ENCODE peak calls at places on chromosomes 6 and 20, in four cellular contexts. V, M, I and K are unnamed samples.

GRCh38 chr6:4707011-4707410 is 69.2 kb upstream of the CDYL start:
- DNase-seq in V (no peak), M (no peak), I (no peak), K (no peak)

GRCh38 chr6:54681987-54682386 is 164.6 kb upstream of the FAM83B start:
- DNase-seq in V (no peak), M (no peak), I (no peak), K (peak; percentile 65)

GRCh38 chr6:165970001-165970400 is 197.7 kb downstream of the TBXT start:
- DNase-seq in V (no peak), M (no peak), I (no peak), K (no peak)

GRCh38 chr6:152696543-152696942 is 1.2 kb upstream of the MYCT1 start:
- DNase-seq in V (no peak), M (no peak), I (no peak), K (peak; percentile 84)

GRCh38 chr20:32157611-32158010 is 48.1 kb downstream of the TM9SF4 start:
- DNase-seq in V (no peak), M (no peak), I (no peak), K (no peak)

GRCh38 chr6:142927274-142927586 is 17.7 kb downstream of the HIVEP2 start:
- DNase-seq in V (no peak), M (no peak), I (no peak), K (no peak)

GRCh38 chr6:83824388-83824801 is 28.8 kb upstream of the RIPPLY2 start:
- DNase-seq in V (no peak), M (no peak), I (no peak), K (peak; percentile 56)

GRCh38 chr6:133591330-133591729 is 297.6 kb upstream of the TCF21 start:
- DNase-seq in V (no peak), M (no peak), I (no peak), K (no peak)

DNA sequence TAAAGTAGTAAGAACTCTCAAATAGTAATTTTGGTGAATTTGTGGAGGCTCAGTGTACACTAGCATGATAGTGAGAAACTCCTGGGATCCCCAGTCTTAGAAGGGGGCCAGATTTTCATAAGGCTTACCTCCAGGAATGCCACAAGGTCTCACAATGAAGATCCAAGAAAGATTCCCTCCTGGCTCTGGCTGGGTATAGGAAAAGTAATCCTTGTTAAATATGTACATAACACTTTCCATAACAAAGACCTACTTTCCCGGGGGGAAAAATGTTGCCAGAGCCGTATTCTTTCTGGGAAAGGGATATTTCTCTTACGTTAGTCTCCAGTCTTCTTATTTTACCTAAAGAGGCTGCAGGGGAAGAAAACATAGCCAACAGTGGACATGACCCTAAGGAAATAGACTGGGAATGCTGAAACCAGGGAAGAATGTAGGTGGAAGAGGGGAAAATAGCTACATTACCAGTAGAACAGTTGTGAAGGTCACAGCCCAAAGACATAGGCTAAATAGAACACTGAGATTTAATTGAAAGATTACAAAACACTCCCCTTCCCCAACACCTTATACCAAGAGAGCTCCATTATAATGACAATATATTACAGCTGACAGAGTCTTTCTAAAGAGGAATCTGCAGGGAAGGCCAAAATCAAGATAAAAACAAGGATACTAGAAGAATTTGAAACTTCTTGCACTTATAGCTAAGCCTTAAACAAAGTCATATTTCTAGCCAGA is 34.9 kb upstream of the ISM1 start:
- DNase-seq in V (no peak), M (no peak), I (no peak), K (no peak)
- H3K4me3 ChIP-seq in V (no peak overlapping the region), M (no peak overlapping the region), I (no peak overlapping the region), K (no peak overlapping the region)

GRCh38 chr20:911882-912600 is 4.1 kb downstream of the ANGPT4 start:
- DNase-seq in V (no peak), M (no peak), I (no peak), K (no peak)
- TF ChIP-seq CTCF in V (no peak), M (no peak), I (no peak), K (no peak)

DNA sequence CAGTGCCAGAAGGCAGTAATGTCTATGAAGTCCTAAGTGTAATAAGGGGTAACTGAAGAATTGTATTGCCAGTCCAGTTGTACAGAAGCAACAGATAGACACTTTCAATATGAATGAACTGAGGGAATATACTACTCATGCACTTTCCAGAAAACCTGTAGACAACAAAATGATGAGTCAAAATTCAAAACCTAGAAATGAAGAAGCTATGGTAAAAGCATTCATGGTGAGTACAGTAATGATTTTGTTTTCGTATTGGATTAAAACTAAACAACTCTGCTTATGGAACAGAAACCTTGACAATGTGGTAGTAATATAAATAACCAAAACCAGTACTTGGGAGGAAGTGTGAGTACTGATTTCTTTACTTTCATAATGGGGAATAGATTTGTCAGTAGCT is 35.0 kb downstream of the ARMC2 start:
- DNase-seq in V (no peak), M (no peak), I (no peak), K (no peak)
- H3K4me3 ChIP-seq in V (no peak overlapping the region), M (no peak overlapping the region), I (no peak overlapping the region), K (no peak overlapping the region)

GRCh38 chr20:23049201-23049932 is at the start of gene THBD:
- DNase-seq in V (peak; percentile 51), M (peak; percentile 73), I (peak; percentile 88), K (peak; percentile 44)

GRCh38 chr20:23049933-23050838 is 714 bp upstream of the THBD start:
- DNase-seq in V (no peak), M (no peak), I (peak; percentile 62), K (peak; percentile 19)

GRCh38 chr20:23048283-23049200 is 930 bp downstream of the THBD start:
- DNase-seq in V (peak; percentile 22), M (peak; percentile 37), I (peak; percentile 50), K (no peak)

GRCh38 chr20:23052904-23053303 is 3.4 kb upstream of the THBD start:
- DNase-seq in V (no peak), M (no peak), I (no peak), K (no peak)

DNA sequence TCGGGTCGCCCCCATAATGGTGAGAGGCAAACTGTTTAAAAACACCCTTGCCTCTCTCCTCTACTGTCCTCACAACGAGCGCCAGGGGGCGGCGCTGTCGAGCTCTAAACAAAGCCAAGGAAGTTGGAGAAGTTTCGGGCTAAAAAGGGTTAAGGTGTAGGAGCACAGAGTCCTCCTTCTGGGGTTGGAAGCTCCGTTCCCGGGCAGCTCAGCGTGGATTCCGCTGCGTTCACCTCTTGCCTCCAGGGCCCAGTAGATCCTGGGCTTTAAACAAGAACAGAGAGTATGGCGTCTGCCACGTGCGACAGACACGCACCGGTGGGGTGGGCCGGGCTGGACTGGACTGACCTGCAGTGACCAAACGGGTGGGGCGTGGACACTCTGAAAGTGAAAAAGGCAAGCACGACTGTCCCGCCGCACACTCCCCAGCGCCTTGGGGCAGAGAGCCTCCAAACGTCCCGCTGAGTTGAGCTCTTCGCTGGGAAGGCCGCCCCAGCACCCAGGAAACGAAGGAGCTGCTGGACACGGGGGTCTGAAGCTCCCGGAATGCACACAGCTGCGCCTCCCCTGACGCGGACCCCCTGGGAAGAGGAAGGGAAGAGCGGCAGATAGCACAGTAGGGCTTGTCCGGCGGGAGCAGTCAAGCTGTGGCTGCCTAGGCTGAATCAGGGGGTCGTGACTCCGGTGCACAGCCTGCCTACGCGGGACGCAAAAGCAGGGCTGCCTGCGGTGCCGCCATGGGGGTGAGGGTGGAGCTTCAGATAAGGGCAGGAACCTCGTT is 1.6 kb upstream of the THBD start:
- DNase-seq in V (peak; percentile 51), M (peak; percentile 81), I (peak; percentile 90), K (peak; percentile 89)
- TF ChIP-seq CTCF in V (peak; percentile 52), M (peak; percentile 80), I (peak; percentile 87), K (peak; percentile 92)

DNA sequence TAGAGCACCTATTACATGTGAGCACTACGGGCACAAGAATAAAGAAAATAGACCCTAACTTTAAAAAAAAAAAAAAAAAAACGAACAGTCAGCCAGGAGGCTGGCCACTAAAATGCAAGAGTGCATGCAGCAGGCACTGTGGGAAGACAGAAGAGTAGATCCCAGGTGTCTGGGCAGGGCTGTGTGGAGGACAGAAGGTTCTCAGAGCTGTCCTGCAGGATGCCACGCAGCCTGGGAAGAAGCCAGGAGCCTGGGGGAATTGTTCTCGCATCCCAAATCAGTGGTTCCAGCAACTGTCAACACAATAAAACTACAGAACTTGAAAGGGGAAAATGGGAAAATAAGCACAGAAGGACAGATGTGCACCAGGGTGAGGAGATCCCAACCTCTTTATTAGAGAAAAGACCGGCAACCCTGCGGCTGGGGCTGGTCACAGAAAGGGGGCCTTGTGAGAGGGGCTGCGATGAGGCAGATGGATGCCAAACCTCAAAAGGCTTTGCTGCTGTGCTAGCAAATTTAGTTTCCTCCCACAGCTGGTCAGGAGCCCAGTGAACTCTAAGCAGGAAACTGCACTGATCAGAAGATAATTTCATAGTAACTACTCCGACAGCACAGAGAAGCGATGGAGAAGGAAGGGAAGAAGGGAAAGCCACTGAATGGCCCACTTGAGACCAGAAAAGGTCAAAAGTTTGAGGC is 30.9 kb downstream of the MAP3K5 start:
- DNase-seq in V (peak; percentile 41), M (no peak), I (peak; percentile 38), K (no peak)
- H3K4me3 ChIP-seq in V (no peak overlapping the region), M (no peak overlapping the region), I (peak overlapping the region; percentile 31), K (no peak overlapping the region)

DNA sequence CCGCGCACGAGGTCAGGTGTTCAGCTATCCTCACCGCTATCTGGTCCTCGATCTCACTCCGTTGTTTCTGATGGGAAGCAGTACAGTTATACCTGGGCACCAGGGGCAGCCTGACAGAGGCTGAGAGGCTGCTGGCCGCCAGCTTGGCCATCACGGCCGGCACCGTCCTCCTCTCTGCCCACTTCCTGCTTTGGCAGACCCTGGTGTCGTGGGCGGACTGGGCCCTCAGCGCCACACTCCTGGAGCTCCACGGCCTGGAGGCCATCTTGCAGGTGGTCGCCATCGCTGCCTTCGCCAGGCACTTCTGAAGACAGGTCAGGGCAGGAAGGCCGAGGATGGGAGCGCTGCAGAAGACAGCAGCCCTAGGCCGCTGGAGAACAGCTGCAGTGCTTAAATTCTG is 35.2 kb downstream of the NHSL1 start:
- DNase-seq in V (no peak), M (no peak), I (no peak), K (no peak)
- TF ChIP-seq CTCF in V (no peak), M (no peak), I (no peak), K (no peak)

GRCh38 chr6:108294787-108295625 is at the start of gene AFG1L:
- DNase-seq in V (peak; percentile 90), M (peak; percentile 87), I (peak; percentile 95), K (peak; percentile 87)

GRCh38 chr6:108293527-108294296 is 1.1 kb upstream of the AFG1L start:
- DNase-seq in V (peak; percentile 13), M (no peak), I (no peak), K (no peak)

GRCh38 chr6:108294297-108294786 is 512 bp upstream of the AFG1L start:
- DNase-seq in V (no peak), M (no peak), I (no peak), K (no peak)

DNA sequence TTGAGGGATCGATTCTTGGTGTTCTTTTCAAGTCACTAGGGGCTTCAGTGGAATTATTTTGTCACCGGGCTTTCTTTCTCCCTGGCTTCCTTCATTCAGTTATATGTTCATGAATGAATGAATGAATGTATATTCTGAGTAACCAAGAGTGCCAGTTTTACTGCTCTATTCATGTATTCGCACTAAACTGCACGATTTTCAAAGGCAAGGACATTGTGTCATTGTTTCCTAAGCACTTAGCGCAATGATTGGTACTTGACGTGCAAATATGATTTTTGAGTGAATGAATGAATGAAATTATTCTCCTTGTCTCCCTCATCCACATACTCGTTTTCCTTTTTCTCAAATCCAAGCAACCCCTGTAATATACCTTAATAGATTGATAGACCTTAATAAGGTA is 822 bp downstream of the AFG1L start:
- DNase-seq in V (no peak), M (no peak), I (no peak), K (no peak)
- H3K4me3 ChIP-seq in V (peak overlapping the region; percentile 55), M (peak overlapping the region; percentile 85), I (peak overlapping the region; percentile 76), K (peak overlapping the region; percentile 97)